ENCODE peak calls at places on chromosomes 7 and 10, in five cellular contexts. One of them, this sample, is unnamed.

GRCh38 chr7:36906956-36907355 is 182.7 kb upstream of the AOAH start:
- DNase-seq in stimulated activated CD8-positive, alpha-beta memory T cell treated with anti-CD3 and anti-CD28 coated beads, Interleukin-12 subunit alpha, Interleukin-12 subunit beta, amount 100 ng/mL, for 1 hour: no peak
- DNase-seq in kidney: no peak
- DNase-seq in GM04504: no peak
- DNase-seq in GM12865: no peak
- DNase-seq in this sample: no peak

GRCh38 chr10:1495915-1496517 is 241.3 kb downstream of the ADARB2 start:
- DNase-seq in kidney: no peak
- DNase-seq in GM12865: no peak
- DNase-seq in stimulated activated CD8-positive, alpha-beta memory T cell treated with anti-CD3 and anti-CD28 coated beads, Interleukin-12 subunit alpha, Interleukin-12 subunit beta, amount 100 ng/mL, for 1 hour: no peak
- DNase-seq in GM04504: no peak
- DNase-seq in this sample: no peak

GRCh38 chr7:67917118-67917755 is 920.6 kb downstream of the TYW1 start:
- DNase-seq in GM04504: no peak
- DNase-seq in kidney: no peak
- DNase-seq in stimulated activated CD8-positive, alpha-beta memory T cell treated with anti-CD3 and anti-CD28 coated beads, Interleukin-12 subunit alpha, Interleukin-12 subunit beta, amount 100 ng/mL, for 1 hour: no peak
- DNase-seq in GM12865: no peak
- DNase-seq in this sample: no peak

GRCh38 chr10:35726850-35727249 is 84.8 kb upstream of the FZD8 start:
- DNase-seq in stimulated activated CD8-positive, alpha-beta memory T cell treated with anti-CD3 and anti-CD28 coated beads, Interleukin-12 subunit alpha, Interleukin-12 subunit beta, amount 100 ng/mL, for 1 hour: no peak
- DNase-seq in GM12865: no peak
- DNase-seq in GM04504: no peak
- DNase-seq in kidney: no peak
- DNase-seq in this sample: no peak

GRCh38 chr10:48708144-48708543 is 23.5 kb downstream of the WDFY4 start:
- DNase-seq in GM04504: no peak
- DNase-seq in kidney: no peak
- DNase-seq in stimulated activated CD8-positive, alpha-beta memory T cell treated with anti-CD3 and anti-CD28 coated beads, Interleukin-12 subunit alpha, Interleukin-12 subunit beta, amount 100 ng/mL, for 1 hour: no peak
- DNase-seq in GM12865: no peak
- DNase-seq in this sample: peak

GRCh38 chr10:128047991-128048826 is 78.0 kb downstream of the MKI67 start:
- DNase-seq in GM12865: peak
- DNase-seq in kidney: peak
- DNase-seq in stimulated activated CD8-positive, alpha-beta memory T cell treated with anti-CD3 and anti-CD28 coated beads, Interleukin-12 subunit alpha, Interleukin-12 subunit beta, amount 100 ng/mL, for 1 hour: no peak
- DNase-seq in GM04504: no peak
- DNase-seq in this sample: no peak

GRCh38 chr10:95196053-95196452 is 2.0 kb downstream of the ACSM6 start:
- DNase-seq in GM12865: no peak
- DNase-seq in stimulated activated CD8-positive, alpha-beta memory T cell treated with anti-CD3 and anti-CD28 coated beads, Interleukin-12 subunit alpha, Interleukin-12 subunit beta, amount 100 ng/mL, for 1 hour: no peak
- DNase-seq in kidney: no peak
- DNase-seq in GM04504: no peak
- DNase-seq in this sample: no peak

GRCh38 chr7:96773483-96773882 is 63.8 kb upstream of the SEM1 start:
- DNase-seq in kidney: no peak
- DNase-seq in stimulated activated CD8-positive, alpha-beta memory T cell treated with anti-CD3 and anti-CD28 coated beads, Interleukin-12 subunit alpha, Interleukin-12 subunit beta, amount 100 ng/mL, for 1 hour: no peak
- DNase-seq in GM12865: no peak
- DNase-seq in GM04504: no peak
- DNase-seq in this sample: no peak